ENCODE peak calls at places on chromosomes 5 and 9, in seven cellular contexts. One of them, this sample, is unnamed.

GRCh38 chr5:78527054-78527884 is 121.3 kb downstream of the LHFPL2 start:
- DNase-seq in foreskin keratinocyte: peak
- DNase-seq in NCI-H510A treated with DMSO at 0.1 percent for 48 hours: no peak
- DNase-seq in activated naive CD8-positive, alpha-beta T cell treated with anti-CD3 and anti-CD28 coated beads, Interleukin-2, amount 50 U/mL, for 24 hours: no peak
- DNase-seq in H1: no peak
- DNase-seq in GM23338: peak
- DNase-seq in BJ: peak
- DNase-seq in this sample: no peak

GRCh38 chr5:76236684-76237083 is 153.5 kb downstream of the SV2C start:
- DNase-seq in BJ: no peak
- DNase-seq in GM23338: no peak
- DNase-seq in H1: no peak
- DNase-seq in activated naive CD8-positive, alpha-beta T cell treated with anti-CD3 and anti-CD28 coated beads, Interleukin-2, amount 50 U/mL, for 24 hours: no peak
- DNase-seq in foreskin keratinocyte: no peak
- DNase-seq in NCI-H510A treated with DMSO at 0.1 percent for 48 hours: no peak
- DNase-seq in this sample: no peak

GRCh38 chr5:180330810-180331646 is 22.1 kb downstream of the GFPT2 start:
- DNase-seq in NCI-H510A treated with DMSO at 0.1 percent for 48 hours: no peak
- DNase-seq in BJ: peak
- DNase-seq in activated naive CD8-positive, alpha-beta T cell treated with anti-CD3 and anti-CD28 coated beads, Interleukin-2, amount 50 U/mL, for 24 hours: no peak
- DNase-seq in H1: no peak
- DNase-seq in GM23338: no peak
- DNase-seq in foreskin keratinocyte: peak
- DNase-seq in this sample: no peak

GRCh38 chr5:177426566-177427210 is at the start of gene GRK6:
- DNase-seq in NCI-H510A treated with DMSO at 0.1 percent for 48 hours: no peak
- DNase-seq in GM23338: peak
- DNase-seq in foreskin keratinocyte: no peak
- DNase-seq in activated naive CD8-positive, alpha-beta T cell treated with anti-CD3 and anti-CD28 coated beads, Interleukin-2, amount 50 U/mL, for 24 hours: peak
- DNase-seq in BJ: no peak
- DNase-seq in H1: no peak
- DNase-seq in this sample: peak

GRCh38 chr5:72815580-72816296 is 723 bp upstream of the TNPO1 start:
- DNase-seq in foreskin keratinocyte: no peak
- DNase-seq in GM23338: no peak
- DNase-seq in BJ: no peak
- DNase-seq in activated naive CD8-positive, alpha-beta T cell treated with anti-CD3 and anti-CD28 coated beads, Interleukin-2, amount 50 U/mL, for 24 hours: no peak
- DNase-seq in H1: no peak
- DNase-seq in NCI-H510A treated with DMSO at 0.1 percent for 48 hours: peak
- DNase-seq in this sample: peak

GRCh38 chr9:6460189-6460768 is 47.3 kb downstream of the UHRF2 start:
- DNase-seq in foreskin keratinocyte: no peak
- DNase-seq in BJ: no peak
- DNase-seq in H1: no peak
- DNase-seq in NCI-H510A treated with DMSO at 0.1 percent for 48 hours: no peak
- DNase-seq in GM23338: no peak
- DNase-seq in activated naive CD8-positive, alpha-beta T cell treated with anti-CD3 and anti-CD28 coated beads, Interleukin-2, amount 50 U/mL, for 24 hours: no peak
- DNase-seq in this sample: no peak

GRCh38 chr5:153618857-153619256 is 128.4 kb downstream of the GRIA1 start:
- DNase-seq in NCI-H510A treated with DMSO at 0.1 percent for 48 hours: no peak
- DNase-seq in GM23338: no peak
- DNase-seq in foreskin keratinocyte: peak
- DNase-seq in activated naive CD8-positive, alpha-beta T cell treated with anti-CD3 and anti-CD28 coated beads, Interleukin-2, amount 50 U/mL, for 24 hours: no peak
- DNase-seq in BJ: peak
- DNase-seq in H1: no peak
- DNase-seq in this sample: no peak

GRCh38 chr5:168085321-168086040 is 206.0 kb upstream of the WWC1 start:
- DNase-seq in BJ: no peak
- DNase-seq in H1: no peak
- DNase-seq in foreskin keratinocyte: no peak
- DNase-seq in NCI-H510A treated with DMSO at 0.1 percent for 48 hours: no peak
- DNase-seq in activated naive CD8-positive, alpha-beta T cell treated with anti-CD3 and anti-CD28 coated beads, Interleukin-2, amount 50 U/mL, for 24 hours: no peak
- DNase-seq in GM23338: no peak
- DNase-seq in this sample: no peak

GRCh38 chr5:16953729-16954128 is 17.6 kb upstream of the MYO10 start:
- DNase-seq in NCI-H510A treated with DMSO at 0.1 percent for 48 hours: no peak
- DNase-seq in GM23338: no peak
- DNase-seq in BJ: no peak
- DNase-seq in H1: no peak
- DNase-seq in foreskin keratinocyte: no peak
- DNase-seq in activated naive CD8-positive, alpha-beta T cell treated with anti-CD3 and anti-CD28 coated beads, Interleukin-2, amount 50 U/mL, for 24 hours: no peak
- DNase-seq in this sample: no peak